ENCODE peak calls at places on chromosomes 13 and 19, in five cellular contexts. One of them, this sample, is unnamed.

GRCh38 chr13:20882206-20882605 is 20.3 kb downstream of the XPO4 start:
- DNase-seq in activated CD4-positive, alpha-beta T cell treated with anti-CD3 and anti-CD28 coated beads, Interleukin-2, amount 10 ng/mL, durations not matched to agents 24 days and 14 days: no peak
- DNase-seq in HuH-7.5: no peak
- DNase-seq in aorta: no peak
- DNase-seq in HuH-7: no peak
- DNase-seq in this sample: no peak

GRCh38 chr13:113526466-113527220 is 36.1 kb upstream of the DCUN1D2 start:
- DNase-seq in activated CD4-positive, alpha-beta T cell treated with anti-CD3 and anti-CD28 coated beads, Interleukin-2, amount 10 ng/mL, durations not matched to agents 24 days and 14 days: no peak
- DNase-seq in HuH-7.5: no peak
- DNase-seq in aorta: no peak
- DNase-seq in HuH-7: no peak
- DNase-seq in this sample: no peak

GRCh38 chr19:6212403-6213265 is 67.1 kb downstream of the MLLT1 start:
- DNase-seq in activated CD4-positive, alpha-beta T cell treated with anti-CD3 and anti-CD28 coated beads, Interleukin-2, amount 10 ng/mL, durations not matched to agents 24 days and 14 days: no peak
- DNase-seq in HuH-7.5: peak; percentile 13
- DNase-seq in aorta: peak; percentile 38
- DNase-seq in HuH-7: no peak
- DNase-seq in this sample: no peak

GRCh38 chr19:17777840-17778620 is 16.9 kb upstream of the B3GNT3 start:
- DNase-seq in activated CD4-positive, alpha-beta T cell treated with anti-CD3 and anti-CD28 coated beads, Interleukin-2, amount 10 ng/mL, durations not matched to agents 24 days and 14 days: peak; percentile 82
- DNase-seq in HuH-7.5: no peak
- DNase-seq in aorta: peak; percentile 79
- DNase-seq in HuH-7: peak; percentile 61
- DNase-seq in this sample: peak; percentile 40

GRCh38 chr19:7337380-7338194 is 11.2 kb upstream of the ARHGEF18 start:
- DNase-seq in activated CD4-positive, alpha-beta T cell treated with anti-CD3 and anti-CD28 coated beads, Interleukin-2, amount 10 ng/mL, durations not matched to agents 24 days and 14 days: peak; percentile 73
- DNase-seq in HuH-7.5: no peak
- DNase-seq in aorta: no peak
- DNase-seq in HuH-7: no peak
- DNase-seq in this sample: no peak

GRCh38 chr19:47765522-47766358 is 12.8 kb upstream of the SELENOW start:
- DNase-seq in activated CD4-positive, alpha-beta T cell treated with anti-CD3 and anti-CD28 coated beads, Interleukin-2, amount 10 ng/mL, durations not matched to agents 24 days and 14 days: peak; percentile 79
- DNase-seq in HuH-7.5: peak; percentile 61
- DNase-seq in aorta: peak; percentile 76
- DNase-seq in HuH-7: peak; percentile 70
- DNase-seq in this sample: peak; percentile 52

GRCh38 chr13:61156753-61157152 is 258.9 kb downstream of the PCDH20 start:
- DNase-seq in activated CD4-positive, alpha-beta T cell treated with anti-CD3 and anti-CD28 coated beads, Interleukin-2, amount 10 ng/mL, durations not matched to agents 24 days and 14 days: no peak
- DNase-seq in HuH-7.5: no peak
- DNase-seq in aorta: no peak
- DNase-seq in HuH-7: no peak
- DNase-seq in this sample: no peak

GRCh38 chr13:98528663-98529064 is 48.2 kb downstream of the STK24 start:
- DNase-seq in activated CD4-positive, alpha-beta T cell treated with anti-CD3 and anti-CD28 coated beads, Interleukin-2, amount 10 ng/mL, durations not matched to agents 24 days and 14 days: no peak
- DNase-seq in HuH-7.5: no peak
- DNase-seq in aorta: peak; percentile 66
- DNase-seq in HuH-7: no peak
- DNase-seq in this sample: no peak

GRCh38 chr19:49906879-49907564 is 10.3 kb upstream of the IL4I1 start:
- DNase-seq in activated CD4-positive, alpha-beta T cell treated with anti-CD3 and anti-CD28 coated beads, Interleukin-2, amount 10 ng/mL, durations not matched to agents 24 days and 14 days: no peak
- DNase-seq in HuH-7.5: no peak
- DNase-seq in aorta: no peak
- DNase-seq in HuH-7: no peak
- DNase-seq in this sample: no peak

GRCh38 chr13:39253774-39254173 is 215.5 kb downstream of the NHLRC3 start:
- DNase-seq in activated CD4-positive, alpha-beta T cell treated with anti-CD3 and anti-CD28 coated beads, Interleukin-2, amount 10 ng/mL, durations not matched to agents 24 days and 14 days: no peak
- DNase-seq in HuH-7.5: no peak
- DNase-seq in aorta: no peak
- DNase-seq in HuH-7: no peak
- DNase-seq in this sample: no peak

GRCh38 chr13:30510811-30511371 is 45.2 kb upstream of the HMGB1 start:
- DNase-seq in activated CD4-positive, alpha-beta T cell treated with anti-CD3 and anti-CD28 coated beads, Interleukin-2, amount 10 ng/mL, durations not matched to agents 24 days and 14 days: no peak
- DNase-seq in HuH-7.5: no peak
- DNase-seq in aorta: no peak
- DNase-seq in HuH-7: no peak
- DNase-seq in this sample: no peak

GRCh38 chr19:33432408-33433170 is 59.1 kb downstream of the CEBPG start:
- DNase-seq in activated CD4-positive, alpha-beta T cell treated with anti-CD3 and anti-CD28 coated beads, Interleukin-2, amount 10 ng/mL, durations not matched to agents 24 days and 14 days: no peak
- DNase-seq in HuH-7.5: no peak
- DNase-seq in aorta: peak; percentile 34
- DNase-seq in HuH-7: no peak
- DNase-seq in this sample: no peak

GRCh38 chr19:15623711-15624318 is 8.8 kb downstream of the CYP4F8 start:
- DNase-seq in activated CD4-positive, alpha-beta T cell treated with anti-CD3 and anti-CD28 coated beads, Interleukin-2, amount 10 ng/mL, durations not matched to agents 24 days and 14 days: peak; percentile 68
- DNase-seq in HuH-7.5: peak; percentile 49
- DNase-seq in aorta: no peak
- DNase-seq in HuH-7: peak; percentile 45
- DNase-seq in this sample: no peak

GRCh38 chr19:12834976-12835757 is 788 bp upstream of the RTBDN start:
- DNase-seq in activated CD4-positive, alpha-beta T cell treated with anti-CD3 and anti-CD28 coated beads, Interleukin-2, amount 10 ng/mL, durations not matched to agents 24 days and 14 days: peak; percentile 78
- DNase-seq in HuH-7.5: peak; percentile 70
- DNase-seq in aorta: no peak
- DNase-seq in HuH-7: peak; percentile 76
- DNase-seq in this sample: no peak

GRCh38 chr13:59299584-59299983 is 864.1 kb downstream of the DIAPH3 start:
- DNase-seq in activated CD4-positive, alpha-beta T cell treated with anti-CD3 and anti-CD28 coated beads, Interleukin-2, amount 10 ng/mL, durations not matched to agents 24 days and 14 days: no peak
- DNase-seq in HuH-7.5: no peak
- DNase-seq in aorta: no peak
- DNase-seq in HuH-7: no peak
- DNase-seq in this sample: no peak

GRCh38 chr13:30963794-30964193 is 31.3 kb downstream of the TEX26 start:
- DNase-seq in activated CD4-positive, alpha-beta T cell treated with anti-CD3 and anti-CD28 coated beads, Interleukin-2, amount 10 ng/mL, durations not matched to agents 24 days and 14 days: no peak
- DNase-seq in HuH-7.5: no peak
- DNase-seq in aorta: no peak
- DNase-seq in HuH-7: no peak
- DNase-seq in this sample: no peak

GRCh38 chr13:30829145-30829544 is 76.9 kb upstream of the MEDAG start:
- DNase-seq in activated CD4-positive, alpha-beta T cell treated with anti-CD3 and anti-CD28 coated beads, Interleukin-2, amount 10 ng/mL, durations not matched to agents 24 days and 14 days: no peak
- DNase-seq in HuH-7.5: no peak
- DNase-seq in aorta: no peak
- DNase-seq in HuH-7: no peak
- DNase-seq in this sample: peak; percentile 50

GRCh38 chr13:111533900-111534645 is 213.6 kb downstream of the TEX29 start:
- DNase-seq in activated CD4-positive, alpha-beta T cell treated with anti-CD3 and anti-CD28 coated beads, Interleukin-2, amount 10 ng/mL, durations not matched to agents 24 days and 14 days: no peak
- DNase-seq in HuH-7.5: no peak
- DNase-seq in aorta: no peak
- DNase-seq in HuH-7: no peak
- DNase-seq in this sample: no peak

GRCh38 chr13:28286263-28286662 is 147.9 kb downstream of the PAN3 start:
- DNase-seq in activated CD4-positive, alpha-beta T cell treated with anti-CD3 and anti-CD28 coated beads, Interleukin-2, amount 10 ng/mL, durations not matched to agents 24 days and 14 days: no peak
- DNase-seq in HuH-7.5: no peak
- DNase-seq in aorta: no peak
- DNase-seq in HuH-7: no peak
- DNase-seq in this sample: no peak

This sample was measured in HepG2.